ENCODE peak calls at places on chromosomes 16 and 17, in seven cellular contexts. T is Karpas-422, W is GM23338, D is mesendoderm, S is psoas muscle, G is heart right ventricle, N is gastrocnemius medialis. H is an unnamed sample.
A peak's percentile ranks its signal among the peaks of the same experiment; 100 is the strongest.

GRCh38 chr17:59439261-59439660 is 107.8 kb downstream of the YPEL2 start:
- DNase-seq in T (peak; percentile 71), W (peak; percentile 22), D (peak; percentile 67), S (no peak), G (no peak), N (no peak), H (no peak)

GRCh38 chr17:6070280-6070894 is at the start of gene WSCD1:
- DNase-seq in T (no peak), W (peak; percentile 60), D (no peak), S (peak; percentile 44), G (no peak), N (no peak), H (peak; percentile 54)

GRCh38 chr16:2250652-2251280 is 621 bp downstream of the ECI1 start:
- DNase-seq in T (no peak), W (peak; percentile 47), D (peak; percentile 48), S (no peak), G (no peak), N (peak; percentile 66), H (peak; percentile 68)

GRCh38 chr17:27456681-27457404 is 595 bp downstream of the KSR1 start:
- DNase-seq in T (no peak), W (peak; percentile 38), D (no peak), S (peak; percentile 44), G (peak; percentile 23), N (no peak), H (peak; percentile 17)

GRCh38 chr16:17331071-17331521 is 139.7 kb downstream of the XYLT1 start:
- DNase-seq in T (no peak), W (no peak), D (no peak), S (peak; percentile 79), G (no peak), N (peak; percentile 72), H (no peak)

GRCh38 chr17:9071016-9071415 is 49.7 kb downstream of the NTN1 start:
- DNase-seq in T (no peak), W (no peak), D (no peak), S (no peak), G (peak; percentile 23), N (no peak), H (no peak)

GRCh38 chr16:67000384-67001158 is 12.2 kb downstream of the CES4A start:
- DNase-seq in T (peak; percentile 65), W (peak; percentile 79), D (peak; percentile 41), S (peak; percentile 57), G (peak; percentile 22), N (peak; percentile 74), H (peak; percentile 77)

GRCh38 chr16:57367111-57367752 is 5.1 kb upstream of the CX3CL1 start:
- DNase-seq in T (no peak), W (no peak), D (no peak), S (no peak), G (no peak), N (no peak), H (no peak)

DNA sequence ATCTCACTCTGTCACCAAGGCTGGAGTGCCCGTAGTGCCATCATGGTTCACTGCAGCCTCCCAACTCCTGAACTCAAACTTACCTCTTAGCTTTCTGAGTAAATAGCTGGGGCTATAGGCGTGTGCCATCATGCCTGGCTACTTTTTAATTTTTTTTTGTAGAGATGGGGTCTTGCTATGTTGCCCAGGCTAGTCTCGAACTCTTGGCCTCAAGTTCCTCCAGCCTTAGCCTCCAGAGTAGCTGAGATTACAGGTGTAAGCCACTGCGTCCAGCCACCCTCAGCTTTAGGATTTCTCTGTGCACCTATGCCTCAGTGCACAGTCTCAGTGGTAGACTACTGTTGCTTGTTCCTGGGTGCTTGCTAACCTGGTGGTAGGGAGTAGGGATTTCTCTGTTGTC is 5.5 kb downstream of the SLC7A6 start:
- DNase-seq in T (no peak), W (no peak), D (no peak), S (no peak), G (no peak), N (no peak), H (no peak)
- H3K4me1 ChIP-seq in T (peaks cover 77% of the 10 kb centered on the region), W (peaks cover 20% of the 10 kb centered on the region), D (peaks cover 4% of the 10 kb centered on the region), S (peaks cover 67% of the 10 kb centered on the region), G (peaks cover 60% of the 10 kb centered on the region), N (peaks cover 85% of the 10 kb centered on the region), H (peaks cover 37% of the 10 kb centered on the region)

DNA sequence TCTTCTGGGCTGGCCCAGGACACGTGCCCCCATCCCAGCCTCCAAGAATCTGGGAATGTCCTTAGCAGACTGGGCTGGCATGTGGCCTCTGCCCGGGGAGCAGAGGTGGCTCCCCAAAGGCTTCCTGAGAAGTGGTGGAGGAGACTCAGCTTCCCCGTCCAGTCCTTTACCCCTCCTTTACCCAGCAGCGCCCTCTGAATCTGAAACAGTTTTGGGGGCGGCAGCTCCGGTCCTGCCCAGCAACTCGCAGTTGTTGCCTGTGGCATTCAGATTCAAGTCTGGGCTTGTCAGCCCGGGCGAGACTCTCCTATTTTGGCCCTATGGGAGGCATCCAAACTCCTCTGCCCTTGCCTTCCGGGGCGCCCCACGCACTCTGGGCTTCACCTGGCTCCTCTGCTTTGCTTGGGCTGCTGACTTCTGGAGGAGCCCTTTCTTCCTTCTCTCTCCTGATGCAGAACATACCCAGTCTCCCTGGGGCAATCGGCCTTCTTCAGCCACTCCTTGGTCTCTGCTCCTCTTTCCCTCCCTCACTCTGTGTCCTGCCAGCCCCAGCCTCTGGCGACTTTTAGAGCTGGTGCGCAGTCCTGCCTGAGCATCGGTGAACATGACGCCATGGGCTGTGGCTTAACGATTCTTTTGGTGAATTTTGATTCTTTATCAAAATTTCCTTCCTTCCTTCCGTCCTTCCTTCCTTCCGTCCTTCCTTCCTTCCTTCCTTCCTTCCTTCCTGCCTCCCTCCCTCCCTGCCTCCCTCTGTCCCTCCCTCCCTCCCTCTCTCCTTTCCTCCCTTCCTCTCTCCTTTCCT is 55.2 kb downstream of the CMIP start:
- DNase-seq in T (no peak), W (no peak), D (no peak), S (peak; percentile 7), G (no peak), N (no peak), H (no peak)
- H3K4me1 ChIP-seq in T (peaks cover 35% of the 10 kb centered on the region), W (peaks cover 5% of the 10 kb centered on the region), D (no peaks in the 10 kb centered on the region), S (peaks cover 4% of the 10 kb centered on the region), G (peaks cover 21% of the 10 kb centered on the region), N (no peaks in the 10 kb centered on the region), H (peaks cover 58% of the 10 kb centered on the region)

GRCh38 chr17:57538730-57539456 is 206.2 kb downstream of the CCDC182 start:
- DNase-seq in T (no peak), W (no peak), D (no peak), S (no peak), G (no peak), N (no peak), H (no peak)
- H3K4me1 ChIP-seq in T (peaks cover 70% of the 10 kb centered on the region), W (peaks cover 7% of the 10 kb centered on the region), D (peaks cover 15% of the 10 kb centered on the region), S (peaks cover 44% of the 10 kb centered on the region), G (peaks cover 46% of the 10 kb centered on the region), N (peaks cover 38% of the 10 kb centered on the region), H (no peaks in the 10 kb centered on the region)

DNA sequence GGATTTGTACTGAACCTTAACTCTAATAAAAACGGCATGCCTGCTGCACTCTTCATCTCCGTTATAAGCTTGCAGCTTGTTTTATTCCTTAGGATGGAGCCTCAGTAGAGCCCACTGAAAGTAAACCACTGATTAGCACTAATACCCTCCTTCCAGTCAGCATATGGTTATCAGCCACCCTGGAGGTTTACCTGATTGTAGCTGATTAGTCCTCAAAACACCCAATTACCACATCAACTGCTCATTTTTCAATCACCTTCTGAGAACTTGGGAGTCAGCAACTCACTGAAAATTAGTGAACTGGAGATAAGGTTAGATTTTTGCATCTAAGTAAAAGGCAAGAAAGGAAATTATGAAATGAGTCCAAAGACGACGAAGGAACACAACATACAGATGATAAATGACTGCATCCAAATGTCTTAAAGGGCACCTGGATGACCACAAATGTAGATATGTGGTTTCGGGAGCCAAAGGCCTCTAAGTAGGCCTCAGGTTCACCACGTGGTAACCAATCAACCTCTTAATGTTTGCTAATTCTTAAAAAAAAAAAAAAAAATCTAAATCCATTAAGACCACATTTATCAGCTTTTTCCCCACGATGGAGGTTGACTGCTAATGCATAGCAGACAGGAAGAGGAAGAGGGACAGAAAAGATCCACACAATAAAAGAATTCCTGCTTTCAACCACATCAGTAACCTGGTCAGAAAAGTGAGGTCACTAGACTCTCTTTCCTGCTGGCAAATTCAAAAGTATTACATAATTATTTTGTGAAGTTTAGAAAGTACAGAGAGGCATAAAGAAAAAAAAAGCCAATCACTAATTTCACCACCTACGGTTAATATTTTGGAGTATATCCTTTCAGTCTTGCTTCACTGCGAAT is 28.0 kb downstream of the DCUN1D3 start:
- DNase-seq in T (no peak), W (no peak), D (peak; percentile 91), S (no peak), G (no peak), N (no peak), H (no peak)
- H3K4me1 ChIP-seq in T (peaks cover 19% of the 10 kb centered on the region), W (peaks cover 10% of the 10 kb centered on the region), D (peaks cover 23% of the 10 kb centered on the region), S (peaks cover 57% of the 10 kb centered on the region), G (peaks cover 61% of the 10 kb centered on the region), N (peaks cover 68% of the 10 kb centered on the region), H (peaks cover 20% of the 10 kb centered on the region)

GRCh38 chr17:17789828-17790672 is 46.7 kb downstream of the SREBF1 start:
- DNase-seq in T (no peak), W (no peak), D (no peak), S (no peak), G (no peak), N (no peak), H (no peak)
- H3K4me1 ChIP-seq in T (peaks cover 44% of the 10 kb centered on the region), W (peaks cover 25% of the 10 kb centered on the region), D (peaks cover 3% of the 10 kb centered on the region), S (peaks cover 28% of the 10 kb centered on the region), G (peaks cover 62% of the 10 kb centered on the region), N (peaks cover 30% of the 10 kb centered on the region), H (peaks cover 18% of the 10 kb centered on the region)

DNA sequence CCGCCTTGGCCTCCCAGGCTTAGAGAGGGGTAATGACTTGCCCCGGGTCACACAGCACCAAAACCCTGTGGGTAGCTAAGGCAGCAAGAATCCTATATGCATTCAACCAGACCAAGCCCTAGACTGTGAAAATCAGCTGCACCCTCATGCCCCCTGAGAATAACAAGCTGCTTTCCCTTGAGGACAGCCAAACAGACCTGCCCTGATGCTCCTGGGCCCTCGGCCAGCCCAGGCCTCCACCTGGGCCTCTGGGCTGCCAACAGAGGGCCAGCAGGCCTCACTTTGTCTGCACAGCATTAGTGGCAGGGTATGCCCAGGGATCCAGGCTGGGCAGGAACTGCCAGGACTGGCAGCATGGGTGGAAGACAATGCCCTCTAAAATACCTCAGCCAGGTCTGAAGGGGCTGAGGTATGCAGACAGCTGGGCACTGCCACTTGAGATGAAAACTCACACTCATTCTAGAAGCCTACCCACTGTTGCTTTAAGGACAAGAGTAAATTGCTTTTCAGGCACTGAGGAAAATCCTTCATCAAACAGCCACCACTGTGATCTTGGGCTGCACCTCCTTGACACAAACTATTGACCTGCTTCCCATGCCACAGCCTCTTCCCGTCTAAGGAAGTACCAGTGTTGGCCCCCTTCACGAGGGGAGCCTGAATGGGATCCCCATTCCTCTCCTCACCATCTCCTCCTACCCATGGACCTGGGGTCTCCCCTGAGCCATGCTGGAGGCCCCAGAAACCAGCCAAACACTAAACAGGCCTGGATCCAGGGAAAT is 8.8 kb downstream of the ST3GAL2 start:
- DNase-seq in T (peak; percentile 92), W (no peak), D (no peak), S (no peak), G (no peak), N (no peak), H (no peak)
- H3K4me1 ChIP-seq in T (peaks cover 72% of the 10 kb centered on the region), W (peaks cover 57% of the 10 kb centered on the region), D (peaks cover 44% of the 10 kb centered on the region), S (peaks cover 82% of the 10 kb centered on the region), G (peaks cover 75% of the 10 kb centered on the region), N (peaks cover 81% of the 10 kb centered on the region), H (peaks cover 60% of the 10 kb centered on the region)

H was measured in transverse colon.